ENCODE peak calls at places on chromosomes 7 and 10, in nine cellular contexts. B is MM.1S, C is HCT116, G is GM23248, P is hepatocyte, M is PC-3, X is OCI-LY7, F is GM23338, Y is SK-N-SH. V is an unnamed sample.

GRCh38 chr7:43784030-43785001 is 25.8 kb downstream of the BLVRA start:
- DNase-seq in B (no peak), C (no peak), G (peak; percentile 31), P (no peak), M (no peak), X (no peak), F (no peak), Y (no peak), V (no peak)

GRCh38 chr10:118840071-118840775 is 85.5 kb upstream of the CACUL1 start:
- DNase-seq in B (no peak), C (peak; percentile 95), G (no peak), P (no peak), M (peak; percentile 80), X (no peak), F (no peak), Y (no peak), V (no peak)

GRCh38 chr7:159028456-159029401 is 115.9 kb downstream of the VIPR2 start:
- DNase-seq in B (no peak), C (no peak), G (no peak), P (peak; percentile 3), M (no peak), X (no peak), F (no peak), Y (no peak), V (no peak)

GRCh38 chr7:105775580-105775979 is 100.8 kb downstream of the ATXN7L1 start:
- DNase-seq in B (no peak), C (no peak), G (peak; percentile 39), P (no peak), M (no peak), X (no peak), F (no peak), Y (no peak), V (no peak)

GRCh38 chr7:68720722-68721121 is 877.6 kb upstream of the AUTS2 start:
- DNase-seq in B (peak; percentile 36), C (no peak), G (no peak), P (no peak), M (no peak), X (no peak), F (no peak), Y (no peak), V (no peak)

GRCh38 chr7:102220229-102220850 is 66.3 kb upstream of the SH2B2 start:
- DNase-seq in B (no peak), C (no peak), G (no peak), P (no peak), M (no peak), X (no peak), F (peak; percentile 54), Y (no peak), V (peak; percentile 26)

GRCh38 chr10:106992064-106992463 is 172.4 kb downstream of the SORCS1 start:
- DNase-seq in B (no peak), C (no peak), G (no peak), P (no peak), M (no peak), X (no peak), F (no peak), Y (no peak), V (no peak)

GRCh38 chr7:22786290-22786932 is 36.2 kb downstream of the TOMM7 start:
- DNase-seq in B (no peak), C (no peak), G (no peak), P (peak; percentile 72), M (no peak), X (no peak), F (no peak), Y (no peak), V (peak; percentile 20)

DNA sequence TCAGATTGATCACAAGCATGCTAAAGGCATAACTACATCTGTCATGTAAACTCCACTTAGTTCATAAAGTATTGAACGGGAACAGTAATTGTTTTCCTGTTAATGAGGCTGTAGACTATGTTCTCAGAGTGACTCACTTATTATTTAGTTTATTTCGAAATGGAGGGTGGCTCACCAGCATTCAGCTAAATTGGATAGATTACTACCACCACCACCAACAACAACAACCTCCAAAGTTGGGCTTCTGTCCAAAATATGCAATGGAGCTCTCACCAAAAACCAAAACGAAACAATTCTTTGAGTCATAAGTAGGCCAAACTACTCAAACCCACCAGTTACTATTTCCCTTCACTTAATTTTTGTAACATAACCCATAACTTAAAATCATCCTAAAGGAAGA is 127.9 kb upstream of the NRBF2 start:
- DNase-seq in B (no peak), C (no peak), G (peak; percentile 77), P (no peak), M (peak; percentile 97), X (no peak), F (no peak), Y (no peak), V (no peak)
- TF ChIP-seq EZH2phosphoT487 in B (no peak), C (no peak), G (no peak), P (no peak), M (no peak), X (no peak), F (no peak), Y (no peak), V (no peak)

GRCh38 chr10:113180401-113181154 is 230.5 kb downstream of the TCF7L2 start:
- DNase-seq in B (no peak), C (no peak), G (no peak), P (no peak), M (no peak), X (no peak), F (no peak), Y (peak; percentile 40), V (no peak)
- TF ChIP-seq EZH2phosphoT487 in B (no peak), C (no peak), G (no peak), P (no peak), M (no peak), X (no peak), F (no peak), Y (no peak), V (no peak)

GRCh38 chr10:110016957-110017514 is 9.3 kb downstream of the ADD3 start:
- DNase-seq in B (no peak), C (no peak), G (no peak), P (no peak), M (no peak), X (no peak), F (no peak), Y (no peak), V (no peak)

GRCh38 chr10:110010076-110011069 is 2.6 kb downstream of the ADD3 start:
- DNase-seq in B (peak; percentile 81), C (no peak), G (no peak), P (no peak), M (no peak), X (peak; percentile 51), F (no peak), Y (no peak), V (no peak)

GRCh38 chr10:110011679-110012078 is 3.9 kb downstream of the ADD3 start:
- DNase-seq in B (no peak), C (no peak), G (no peak), P (peak; percentile 32), M (peak; percentile 52), X (no peak), F (no peak), Y (no peak), V (no peak)

GRCh38 chr10:110016037-110016436 is 8.3 kb downstream of the ADD3 start:
- DNase-seq in B (no peak), C (no peak), G (no peak), P (peak; percentile 17), M (peak; percentile 19), X (peak; percentile 35), F (peak; percentile 63), Y (peak; percentile 22), V (peak; percentile 82)

DNA sequence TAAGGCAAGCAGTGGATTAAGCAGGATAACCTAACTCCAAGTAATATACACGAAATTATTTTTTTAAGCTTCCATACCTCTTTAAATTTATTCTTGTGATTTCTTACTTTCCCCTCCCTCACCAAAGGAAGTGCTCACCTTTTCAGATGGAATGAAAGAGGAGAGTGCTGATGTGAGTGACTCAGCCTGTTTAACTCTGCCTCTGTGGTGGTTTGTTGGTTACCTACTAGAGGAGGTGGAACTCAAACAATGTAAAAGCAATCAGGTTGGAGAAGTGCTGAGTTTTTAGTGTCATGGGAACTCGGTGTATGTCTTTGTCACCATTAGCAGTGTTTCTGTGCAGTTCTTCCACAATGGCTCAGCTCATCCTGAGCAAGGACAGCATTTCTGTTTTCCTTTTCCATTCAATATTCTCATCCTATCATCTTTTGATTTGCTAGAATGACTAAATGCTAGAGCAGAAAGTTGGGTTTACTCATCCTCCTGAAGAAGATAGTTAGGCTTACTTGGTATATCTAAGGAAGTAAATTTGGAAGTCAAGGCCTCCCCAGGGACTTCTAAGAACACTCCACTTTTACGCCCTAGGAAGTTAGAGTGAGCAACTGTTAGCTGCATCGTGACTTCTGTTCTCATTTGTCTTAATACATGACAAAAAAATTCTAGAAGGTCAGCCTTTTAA is 6.0 kb downstream of the ADD3 start:
- DNase-seq in B (no peak), C (no peak), G (peak; percentile 54), P (peak; percentile 47), M (peak; percentile 74), X (no peak), F (peak; percentile 55), Y (no peak), V (no peak)
- TF ChIP-seq EZH2phosphoT487 in B (no peak), C (no peak), G (no peak), P (no peak), M (no peak), X (no peak), F (no peak), Y (no peak), V (no peak)

GRCh38 chr7:77306231-77307067 is 106.8 kb upstream of the FGL2 start:
- DNase-seq in B (no peak), C (no peak), G (no peak), P (no peak), M (peak; percentile 43), X (no peak), F (no peak), Y (no peak), V (no peak)
- TF ChIP-seq EZH2phosphoT487 in B (no peak), C (no peak), G (no peak), P (no peak), M (no peak), X (no peak), F (no peak), Y (no peak), V (no peak)